ENCODE peak calls at places on chromosome 15, in four cellular contexts. One of them, this sample, is unnamed.

GRCh38 chr15:68389041-68389930 is 42.7 kb downstream of the ITGA11 start:
- DNase-seq in tibial artery: no peak
- DNase-seq in lung: no peak
- DNase-seq in stomach: peak
- DNase-seq in this sample: no peak

GRCh38 chr15:60358935-60359672 is 38.7 kb downstream of the ANXA2 start:
- DNase-seq in stomach: peak
- DNase-seq in lung: no peak
- DNase-seq in tibial artery: no peak
- DNase-seq in this sample: no peak

GRCh38 chr15:65993226-65993625 is 123.9 kb downstream of the RAB11A start:
- DNase-seq in stomach: no peak
- DNase-seq in lung: no peak
- DNase-seq in tibial artery: no peak
- DNase-seq in this sample: no peak

GRCh38 chr15:60346653-60347052 is 51.1 kb downstream of the ANXA2 start:
- DNase-seq in tibial artery: no peak
- DNase-seq in lung: no peak
- DNase-seq in stomach: no peak
- DNase-seq in this sample: no peak

GRCh38 chr15:96160269-96160668 is 170.2 kb upstream of the NR2F2 start:
- DNase-seq in tibial artery: peak
- DNase-seq in stomach: peak
- DNase-seq in lung: peak
- DNase-seq in this sample: peak

GRCh38 chr15:42549052-42549491 is 434 bp downstream of the HAUS2 start:
- DNase-seq in stomach: no peak
- DNase-seq in tibial artery: no peak
- DNase-seq in lung: peak
- DNase-seq in this sample: peak

GRCh38 chr15:23439513-23439912 is 7.5 kb downstream of the GOLGA6L2 start:
- DNase-seq in lung: no peak
- DNase-seq in tibial artery: no peak
- DNase-seq in stomach: no peak
- DNase-seq in this sample: no peak

GRCh38 chr15:52679232-52680040 is at the start of gene ATOSA:
- DNase-seq in lung: peak
- DNase-seq in tibial artery: peak
- DNase-seq in stomach: peak
- DNase-seq in this sample: peak

GRCh38 chr15:25208735-25209134 is 230.1 kb downstream of the UBE3A start:
- DNase-seq in stomach: no peak
- DNase-seq in lung: no peak
- DNase-seq in tibial artery: no peak
- DNase-seq in this sample: no peak

GRCh38 chr15:82183121-82184031 is 79.2 kb downstream of the EFL1 start:
- DNase-seq in stomach: no peak
- DNase-seq in tibial artery: no peak
- DNase-seq in lung: no peak
- DNase-seq in this sample: no peak

GRCh38 chr15:50137893-50138292 is 18.9 kb upstream of the ATP8B4 start:
- DNase-seq in stomach: no peak
- DNase-seq in lung: no peak
- DNase-seq in tibial artery: no peak
- DNase-seq in this sample: no peak

GRCh38 chr15:44530653-44531052 is 6.3 kb upstream of the EIF3J start:
- DNase-seq in stomach: no peak
- DNase-seq in lung: no peak
- DNase-seq in tibial artery: no peak
- DNase-seq in this sample: no peak

GRCh38 chr15:67190326-67190725 is 64.1 kb downstream of the AAGAB start:
- DNase-seq in stomach: no peak
- DNase-seq in tibial artery: no peak
- DNase-seq in lung: no peak
- DNase-seq in this sample: no peak

GRCh38 chr15:67190813-67191212 is 63.6 kb downstream of the AAGAB start:
- DNase-seq in tibial artery: no peak
- DNase-seq in lung: no peak
- DNase-seq in stomach: no peak
- DNase-seq in this sample: no peak

GRCh38 chr15:67187351-67187854 is 67.1 kb downstream of the AAGAB start:
- DNase-seq in stomach: no peak
- DNase-seq in tibial artery: peak
- DNase-seq in lung: no peak
- DNase-seq in this sample: no peak

GRCh38 chr15:67188551-67189218 is 65.8 kb downstream of the AAGAB start:
- DNase-seq in lung: no peak
- DNase-seq in tibial artery: no peak
- DNase-seq in stomach: no peak
- DNase-seq in this sample: peak

GRCh38 chr15:67189326-67190051 is 65.0 kb downstream of the AAGAB start:
- DNase-seq in lung: no peak
- DNase-seq in tibial artery: peak
- DNase-seq in stomach: peak
- DNase-seq in this sample: peak
- H3K27ac ChIP-seq in lung: peak
- H3K27ac ChIP-seq in tibial artery: peak
- H3K27ac ChIP-seq in stomach: peak
- H3K27ac ChIP-seq in this sample: peak

DNA sequence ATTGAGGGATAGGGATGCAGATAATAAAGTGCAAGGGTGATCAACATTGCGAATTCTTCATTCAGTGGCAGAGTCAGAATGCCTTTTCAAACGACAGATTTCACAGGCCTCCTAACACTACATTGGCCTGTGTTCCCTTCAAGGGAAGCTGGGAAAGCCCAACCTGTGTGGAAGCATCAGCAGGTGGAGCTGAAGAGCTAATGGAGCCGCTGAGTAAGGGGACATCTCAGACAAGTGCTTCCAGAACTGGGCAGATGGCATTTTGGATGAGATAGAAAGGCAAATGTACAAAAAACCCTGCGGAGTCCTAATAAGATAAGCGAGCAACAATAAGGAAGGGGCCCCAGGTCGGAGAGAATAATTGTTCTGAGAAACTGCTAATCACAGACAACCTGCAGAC is 8.5 kb upstream of the SLC24A5 start:
- DNase-seq in lung: no peak
- DNase-seq in stomach: no peak
- DNase-seq in tibial artery: no peak
- DNase-seq in this sample: no peak
- TF ChIP-seq CTCF in lung: no peak
- TF ChIP-seq CTCF in stomach: no peak
- TF ChIP-seq CTCF in tibial artery: peak
- TF ChIP-seq CTCF in this sample: no peak

GRCh38 chr15:84736375-84736774 is 12.0 kb upstream of the ZNF592 start:
- DNase-seq in lung: no peak
- DNase-seq in stomach: no peak
- DNase-seq in tibial artery: no peak
- DNase-seq in this sample: no peak
- H3K27ac ChIP-seq in lung: no peak
- H3K27ac ChIP-seq in stomach: peak
- H3K27ac ChIP-seq in tibial artery: no peak
- H3K27ac ChIP-seq in this sample: no peak

GRCh38 chr15:87609909-87610308 is 646.6 kb downstream of the NTRK3 start:
- DNase-seq in tibial artery: no peak
- DNase-seq in lung: no peak
- DNase-seq in stomach: no peak
- DNase-seq in this sample: no peak

GRCh38 chr15:87608238-87609028 is 648.1 kb downstream of the NTRK3 start:
- DNase-seq in lung: no peak
- DNase-seq in stomach: no peak
- DNase-seq in tibial artery: no peak
- DNase-seq in this sample: no peak

GRCh38 chr15:87609474-87609873 is 647.1 kb downstream of the NTRK3 start:
- DNase-seq in stomach: no peak
- DNase-seq in lung: no peak
- DNase-seq in tibial artery: no peak
- DNase-seq in this sample: no peak

GRCh38 chr15:87599616-87600015 is 656.9 kb downstream of the NTRK3 start:
- DNase-seq in tibial artery: no peak
- DNase-seq in lung: no peak
- DNase-seq in stomach: no peak
- DNase-seq in this sample: no peak

DNA sequence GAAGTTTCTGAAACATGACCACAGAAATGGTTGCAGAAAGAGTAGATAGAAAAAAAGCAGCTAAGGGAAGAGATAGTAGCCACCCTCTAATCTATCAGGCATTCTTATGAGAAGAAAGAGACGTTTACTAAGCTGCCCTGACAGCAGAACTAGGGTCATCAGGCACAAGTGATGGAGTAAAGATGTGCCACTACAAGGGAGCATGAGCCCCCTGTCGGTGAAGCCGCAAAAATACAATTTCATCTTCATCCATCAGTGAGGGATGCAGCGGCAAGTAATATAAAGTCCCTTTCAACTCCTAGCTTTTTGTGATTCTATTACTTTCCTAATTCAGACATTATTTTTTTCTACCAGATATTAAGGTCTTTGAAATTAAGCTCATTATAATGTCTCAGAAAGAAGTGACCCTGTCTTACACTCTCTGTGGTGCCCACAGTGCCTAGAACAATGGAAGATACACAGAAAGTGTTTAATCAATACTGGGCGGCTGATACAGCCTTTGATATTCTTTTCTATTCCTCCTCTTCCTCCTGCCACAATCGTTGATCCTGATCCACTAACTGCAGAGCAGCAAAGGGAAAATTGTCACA is 651.6 kb downstream of the NTRK3 start:
- DNase-seq in tibial artery: no peak
- DNase-seq in lung: no peak
- DNase-seq in stomach: no peak
- DNase-seq in this sample: no peak
- TF ChIP-seq CTCF in tibial artery: peak
- TF ChIP-seq CTCF in lung: no peak
- TF ChIP-seq CTCF in stomach: no peak
- TF ChIP-seq CTCF in this sample: peak

GRCh38 chr15:62611002-62611401 is 431.5 kb upstream of the TPM1 start:
- DNase-seq in stomach: no peak
- DNase-seq in tibial artery: no peak
- DNase-seq in lung: no peak
- DNase-seq in this sample: no peak

GRCh38 chr15:62616746-62617145 is 425.8 kb upstream of the TPM1 start:
- DNase-seq in lung: no peak
- DNase-seq in tibial artery: no peak
- DNase-seq in stomach: no peak
- DNase-seq in this sample: no peak

GRCh38 chr15:62612183-62612733 is 430.3 kb upstream of the TPM1 start:
- DNase-seq in tibial artery: no peak
- DNase-seq in lung: no peak
- DNase-seq in stomach: no peak
- DNase-seq in this sample: no peak

GRCh38 chr15:62610499-62610898 is 432.0 kb upstream of the TPM1 start:
- DNase-seq in tibial artery: no peak
- DNase-seq in lung: no peak
- DNase-seq in stomach: no peak
- DNase-seq in this sample: no peak

GRCh38 chr15:62612771-62613170 is 429.8 kb upstream of the TPM1 start:
- DNase-seq in tibial artery: no peak
- DNase-seq in lung: no peak
- DNase-seq in stomach: no peak
- DNase-seq in this sample: no peak
- H3K27ac ChIP-seq in tibial artery: no peak
- H3K27ac ChIP-seq in lung: no peak
- H3K27ac ChIP-seq in stomach: no peak
- H3K27ac ChIP-seq in this sample: no peak

DNA sequence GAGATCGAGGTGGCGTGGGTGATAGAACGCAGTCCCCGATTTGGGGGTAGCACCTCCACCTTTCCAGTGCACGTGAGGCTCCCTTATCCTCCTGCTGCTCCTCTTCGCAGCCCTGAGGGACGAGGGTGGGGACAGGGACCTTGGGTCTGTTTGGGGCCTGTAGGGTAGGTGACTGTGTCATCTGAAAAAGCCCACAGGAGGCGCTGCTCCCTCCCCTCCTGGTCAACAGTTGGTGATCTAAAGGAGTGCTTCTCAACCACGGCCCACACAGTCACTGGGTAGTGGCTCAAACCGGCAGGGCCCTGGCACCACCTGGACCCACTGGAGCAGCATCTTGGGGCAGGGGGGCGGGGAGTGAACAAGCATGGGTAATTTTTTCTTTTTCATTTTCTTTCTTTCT is 7.1 kb downstream of the LRRK1 start:
- DNase-seq in lung: no peak
- DNase-seq in tibial artery: no peak
- DNase-seq in stomach: no peak
- DNase-seq in this sample: no peak
- TF ChIP-seq CTCF in lung: no peak
- TF ChIP-seq CTCF in tibial artery: no peak
- TF ChIP-seq CTCF in stomach: no peak
- TF ChIP-seq CTCF in this sample: no peak

DNA sequence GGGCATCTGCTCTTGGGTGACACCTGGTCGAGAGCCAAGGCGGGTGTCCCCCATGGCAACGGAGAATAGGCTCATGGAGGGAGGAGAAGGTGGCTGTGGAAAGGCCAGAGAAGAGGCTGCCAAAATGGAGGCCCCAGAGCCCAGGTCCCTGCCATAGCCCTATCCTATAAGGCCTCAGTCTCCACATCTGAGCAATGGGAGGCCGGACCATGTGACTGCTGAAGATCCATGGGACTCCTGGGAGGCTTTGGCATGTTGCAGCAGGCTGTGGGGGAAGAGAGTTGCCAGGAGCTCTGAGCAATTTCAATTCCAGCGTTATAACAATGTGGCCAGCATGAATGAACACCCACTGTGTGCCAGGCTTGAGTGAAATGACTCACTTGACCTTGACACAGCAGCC is 140.3 kb upstream of the LINGO1 start:
- DNase-seq in tibial artery: no peak
- DNase-seq in lung: no peak
- DNase-seq in stomach: no peak
- DNase-seq in this sample: no peak
- H3K27ac ChIP-seq in tibial artery: no peak
- H3K27ac ChIP-seq in lung: no peak
- H3K27ac ChIP-seq in stomach: no peak
- H3K27ac ChIP-seq in this sample: no peak

This sample was measured in tibial nerve.